ENCODE peak calls at places on chromosomes 16 and 17, in five cellular contexts. A, I, Y, E and Z are unnamed samples.
A peak's percentile ranks its signal among the peaks of the same experiment; 100 is the strongest.

GRCh38 chr17:42424991-42425610 is 2.0 kb upstream of the CAVIN1 start:
- DNase-seq in Y (no peak), A (peak; percentile 36), I (no peak), E (no peak), Z (no peak)

GRCh38 chr16:86756882-86757703 is 178.7 kb downstream of the FOXL1 start:
- DNase-seq in E (no peak), I (no peak), A (no peak), Y (no peak), Z (no peak)

GRCh38 chr16:23508589-23509440 is 1.5 kb downstream of the GGA2 start:
- DNase-seq in I (peak; percentile 16), A (no peak), E (no peak), Y (peak; percentile 73), Z (no peak)

GRCh38 chr16:46790599-46791270 is 40.2 kb downstream of the C16orf87 start:
- DNase-seq in Y (no peak), I (no peak), A (no peak), E (no peak), Z (no peak)

GRCh38 chr17:32971171-32971570 is 20.5 kb upstream of the SPACA3 start:
- DNase-seq in A (no peak), E (no peak), I (no peak), Y (no peak), Z (no peak)

GRCh38 chr16:853981-854807 is 53.7 kb upstream of the GNG13 start:
- DNase-seq in E (peak; percentile 20), A (no peak), I (no peak), Y (no peak), Z (no peak)

GRCh38 chr16:89981414-89981813 is 32.9 kb downstream of the DEF8 start:
- DNase-seq in A (no peak), I (no peak), E (no peak), Y (no peak), Z (no peak)

GRCh38 chr16:56201030-56201429 is 9.7 kb downstream of the GNAO1 start:
- DNase-seq in E (no peak), Y (no peak), I (no peak), A (no peak), Z (no peak)

GRCh38 chr17:51860934-51861561 is 297.5 kb downstream of the CA10 start:
- DNase-seq in E (no peak), A (no peak), Y (peak; percentile 83), I (peak; percentile 81), Z (no peak)

GRCh38 chr17:10172241-10172741 is 26.1 kb downstream of the GAS7 start:
- DNase-seq in I (no peak), A (peak; percentile 37), Y (no peak), E (no peak), Z (peak; percentile 14)

GRCh38 chr17:17808706-17809432 is 27.9 kb downstream of the SREBF1 start:
- DNase-seq in E (no peak), A (peak; percentile 37), I (peak; percentile 57), Y (peak; percentile 37), Z (no peak)

GRCh38 chr17:78230252-78230962 is 1.0 kb upstream of the TMEM235 start:
- DNase-seq in A (no peak), Y (no peak), E (no peak), I (no peak), Z (no peak)

GRCh38 chr16:61900482-61900881 is 135.8 kb downstream of the CDH8 start:
- DNase-seq in Y (no peak), E (no peak), I (no peak), A (no peak), Z (peak; percentile 16)

GRCh38 chr16:2825049-2825742 is 4.9 kb upstream of the ZG16B start:
- DNase-seq in A (no peak), Y (no peak), I (no peak), E (no peak), Z (no peak)

GRCh38 chr17:10171581-10171981 is 26.8 kb downstream of the GAS7 start:
- DNase-seq in Y (no peak), A (peak; percentile 41), I (no peak), E (no peak), Z (no peak)

GRCh38 chr16:23401142-23401541 is 51.8 kb downstream of the COG7 start:
- DNase-seq in E (no peak), A (no peak), I (no peak), Y (no peak), Z (no peak)

GRCh38 chr16:85878407-85878806 is 20.6 kb upstream of the IRF8 start:
- DNase-seq in Y (no peak), I (no peak), A (no peak), E (no peak), Z (no peak)

GRCh38 chr16:20901441-20902112 is 1.0 kb downstream of the LYRM1 start:
- DNase-seq in Y (peak; percentile 54), E (peak; percentile 69), I (peak; percentile 70), A (peak; percentile 54), Z (peak; percentile 60)

GRCh38 chr16:51839697-51840462 is 688.8 kb upstream of the SALL1 start:
- DNase-seq in I (no peak), E (no peak), A (peak; percentile 60), Y (no peak), Z (peak; percentile 37)

GRCh38 chr17:81004336-81005015 is 12.8 kb downstream of the CHMP6 start:
- DNase-seq in I (no peak), Y (peak; percentile 39), A (no peak), E (no peak), Z (no peak)

GRCh38 chr17:75442168-75443103 is 14.0 kb upstream of the TMEM94 start:
- DNase-seq in I (no peak), E (peak; percentile 30), A (no peak), Y (no peak), Z (no peak)

GRCh38 chr16:4272114-4272954 is 489 bp downstream of the TFAP4 start:
- DNase-seq in E (peak; percentile 59), I (peak; percentile 65), Y (peak; percentile 74), A (no peak), Z (peak; percentile 36)

GRCh38 chr17:17605747-17606083 is 14.2 kb upstream of the PEMT start:
- DNase-seq in Y (no peak), I (no peak), E (no peak), A (peak; percentile 58), Z (no peak)

GRCh38 chr17:2347805-2348685 is 10.7 kb downstream of the SGSM2 start:
- DNase-seq in A (peak; percentile 91), Y (peak; percentile 92), I (peak; percentile 85), E (no peak), Z (peak; percentile 67)

GRCh38 chr16:2520784-2521577 is 810 bp downstream of the AMDHD2 start:
- DNase-seq in I (peak; percentile 69), A (no peak), E (peak; percentile 33), Y (peak; percentile 53), Z (peak; percentile 86)

GRCh38 chr16:85611455-85612190 is 1.5 kb upstream of the GSE1 start:
- DNase-seq in E (peak; percentile 87), Y (peak; percentile 84), I (peak; percentile 92), A (peak; percentile 74), Z (peak; percentile 81)

GRCh38 chr16:57301126-57301817 is 16.8 kb upstream of the PLLP start:
- DNase-seq in Y (no peak), A (no peak), I (no peak), E (peak; percentile 40), Z (no peak)

GRCh38 chr16:68197250-68197649 is 38.7 kb downstream of the ESRP2 start:
- DNase-seq in Y (no peak), I (no peak), A (peak; percentile 40), E (no peak), Z (no peak)

GRCh38 chr17:3857261-3858105 is 11.4 kb upstream of the NCBP3 start:
- DNase-seq in E (no peak), Y (no peak), A (no peak), I (no peak), Z (no peak)

GRCh38 chr17:73713136-73713535 is 68.9 kb upstream of the SDK2 start:
- DNase-seq in A (no peak), I (no peak), E (no peak), Y (peak; percentile 56), Z (peak; percentile 82)

GRCh38 chr17:49486012-49486641 is 9.0 kb upstream of the NGFR start:
- DNase-seq in I (peak; percentile 46), E (no peak), Y (peak; percentile 86), A (no peak), Z (no peak)

DNA sequence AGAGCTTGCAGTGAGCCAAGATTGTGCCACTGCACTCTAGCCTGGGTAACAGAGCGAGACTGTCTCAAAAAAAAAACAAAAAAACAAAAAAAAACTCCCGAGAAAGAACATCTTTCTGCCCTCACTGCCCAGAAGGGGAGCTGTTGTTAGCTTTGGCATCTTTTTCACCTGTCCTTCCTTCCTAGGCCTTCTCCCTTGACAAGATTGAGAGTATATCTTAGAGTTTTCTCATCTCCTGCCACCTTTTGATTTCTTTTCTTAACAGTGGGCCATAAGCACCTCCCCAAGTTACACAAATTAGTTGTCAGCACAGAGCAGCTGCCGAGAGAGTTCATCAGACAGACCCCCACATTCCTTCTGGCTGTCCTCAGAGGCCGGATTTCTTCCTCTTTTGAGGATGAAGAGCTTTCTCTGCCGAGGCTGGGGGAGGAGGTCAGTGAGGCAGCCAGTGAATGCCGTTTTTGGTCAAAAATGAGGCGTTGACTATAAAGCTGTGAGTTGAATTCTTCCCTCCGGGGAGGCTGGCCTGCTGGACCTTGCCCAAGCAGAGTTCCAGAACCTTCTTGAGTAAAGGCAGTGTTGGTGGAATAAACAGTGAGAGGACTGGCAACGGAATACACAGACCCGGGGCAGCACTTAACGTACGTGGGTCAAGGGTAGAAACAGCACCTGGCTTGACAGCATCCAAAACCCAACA is 127.0 kb downstream of the ABCC6 start:
- DNase-seq in A (peak; percentile 82), Y (peak; percentile 18), E (no peak), I (no peak), Z (no peak)
- H3K27ac ChIP-seq in A (peak overlapping the region; percentile 84), Y (no peak overlapping the region), E (peak overlapping the region; percentile 30), I (no peak overlapping the region), Z (no peak overlapping the region)

GRCh38 chr17:43999024-43999423 is 5.4 kb upstream of the NAGS start:
- DNase-seq in I (no peak), Y (no peak), E (no peak), A (no peak), Z (no peak)
- H3K27ac ChIP-seq in I (no peak overlapping the region), Y (no peak overlapping the region), E (no peak overlapping the region), A (no peak overlapping the region), Z (no peak overlapping the region)

GRCh38 chr16:15495898-15496297 is 61.5 kb downstream of the BMERB1 start:
- DNase-seq in E (no peak), A (no peak), I (no peak), Y (no peak), Z (no peak)

GRCh38 chr16:15494231-15494630 is 59.8 kb downstream of the BMERB1 start:
- DNase-seq in I (no peak), Y (no peak), E (no peak), A (peak; percentile 56), Z (no peak)

GRCh38 chr16:15502041-15502725 is 67.8 kb downstream of the BMERB1 start:
- DNase-seq in A (peak; percentile 96), E (no peak), I (peak; percentile 22), Y (no peak), Z (peak; percentile 83)

GRCh38 chr16:15493416-15494181 is 59.2 kb downstream of the BMERB1 start:
- DNase-seq in A (peak; percentile 52), E (no peak), Y (no peak), I (no peak), Z (no peak)

GRCh38 chr16:15498427-15499175 is 64.2 kb downstream of the BMERB1 start:
- DNase-seq in I (no peak), A (peak; percentile 71), E (no peak), Y (peak; percentile 39), Z (no peak)
- H3K27ac ChIP-seq in I (no peak overlapping the region), A (peak overlapping the region; percentile 19), E (peak overlapping the region; percentile 13), Y (no peak overlapping the region), Z (no peak overlapping the region)

GRCh38 chr16:75660321-75660720 is 12.7 kb downstream of the TERF2IP start:
- DNase-seq in A (no peak), I (no peak), E (no peak), Y (no peak), Z (no peak)
- H3K27ac ChIP-seq in A (no peak overlapping the region), I (no peak overlapping the region), E (no peak overlapping the region), Y (no peak overlapping the region), Z (no peak overlapping the region)